ENCODE peak calls at places on chromosomes 1 and 21, in nine cellular contexts. B is naive thymus-derived CD4-positive, alpha-beta T cell; X is esophagus squamous epithelium; R is aorta; J is Caco-2; Y is right atrium auricular region; E is sigmoid colon; V is lower lobe of right lung; W is iPS DF 6.9. P is an unnamed sample.

GRCh38 chr1:167666416-167666815 is 36.4 kb downstream of the RCSD1 start:
- DNase-seq in J (no peak), Y (no peak), B (no peak), E (no peak), W (no peak), R (no peak), V (no peak), X (no peak), P (no peak)

GRCh38 chr1:211843507-211844298 is 13.1 kb upstream of the LPGAT1 start:
- DNase-seq in E (no peak), R (no peak), J (no peak), W (no peak), B (no peak), V (no peak), X (no peak), Y (no peak), P (no peak)

GRCh38 chr1:16294219-16295212 is 57.5 kb upstream of the CPLANE2 start:
- DNase-seq in Y (no peak), W (no peak), E (no peak), J (no peak), B (no peak), V (no peak), R (no peak), X (no peak), P (no peak)

GRCh38 chr1:54372978-54373377 is 33.2 kb downstream of the SSBP3 start:
- DNase-seq in W (no peak), R (no peak), B (no peak), V (no peak), J (no peak), E (no peak), Y (no peak), X (no peak), P (no peak)

GRCh38 chr1:169287280-169287679 is 80.3 kb downstream of the NME7 start:
- DNase-seq in E (no peak), B (no peak), Y (no peak), W (no peak), X (no peak), J (no peak), V (no peak), R (no peak), P (no peak)

GRCh38 chr21:42161957-42162681 is 56.8 kb upstream of the ABCG1 start:
- DNase-seq in W (no peak), R (no peak), V (no peak), B (peak; percentile 23), Y (no peak), X (no peak), J (no peak), E (no peak), P (no peak)

GRCh38 chr21:26169061-26169610 is 1.4 kb downstream of the APP start:
- DNase-seq in J (peak; percentile 37), W (no peak), R (peak; percentile 56), Y (peak; percentile 66), X (no peak), E (peak; percentile 70), V (no peak), B (no peak), P (peak; percentile 67)

GRCh38 chr21:34771512-34772028 is 102.8 kb downstream of the CLIC6 start:
- DNase-seq in E (no peak), V (no peak), X (no peak), R (no peak), Y (no peak), W (no peak), J (no peak), B (no peak), P (no peak)

GRCh38 chr1:199161766-199162303 is 523.0 kb downstream of the PTPRC start:
- DNase-seq in J (no peak), V (no peak), E (no peak), Y (no peak), X (no peak), W (no peak), R (no peak), B (no peak), P (peak; percentile 2)

GRCh38 chr1:85315789-85316188 is 39.4 kb upstream of the BCL10 start:
- DNase-seq in W (no peak), X (no peak), R (no peak), B (no peak), E (no peak), V (no peak), J (no peak), Y (no peak), P (no peak)

GRCh38 chr1:47709302-47710074 is 271.6 kb downstream of the FOXD2 start:
- DNase-seq in V (no peak), Y (no peak), J (peak; percentile 56), B (peak; percentile 34), R (no peak), E (no peak), W (no peak), X (no peak), P (peak; percentile 24)

GRCh38 chr1:7490576-7490975 is 280.5 kb upstream of the VAMP3 start:
- DNase-seq in W (no peak), B (no peak), R (no peak), X (no peak), Y (no peak), V (peak; percentile 72), J (no peak), E (no peak), P (no peak)

GRCh38 chr1:45122724-45123123 is 83.7 kb downstream of the ZSWIM5 start:
- DNase-seq in B (no peak), V (no peak), Y (no peak), R (no peak), E (no peak), X (no peak), W (no peak), J (no peak), P (no peak)

GRCh38 chr21:34367320-34367935 is 3.6 kb downstream of the KCNE2 start:
- DNase-seq in R (no peak), X (no peak), J (peak; percentile 79), V (no peak), B (no peak), E (peak; percentile 69), W (no peak), Y (no peak), P (peak; percentile 81)

GRCh38 chr1:82485591-82486369 is 685.0 kb downstream of the ADGRL2 start:
- DNase-seq in R (peak; percentile 68), J (no peak), E (peak; percentile 75), V (no peak), Y (no peak), W (peak; percentile 29), B (no peak), X (no peak), P (peak; percentile 88)

GRCh38 chr1:8664887-8665286 is 152.6 kb downstream of the RERE start:
- DNase-seq in V (no peak), R (no peak), Y (no peak), X (no peak), E (no peak), B (no peak), J (no peak), W (no peak), P (no peak)

GRCh38 chr21:26881504-26882228 is 36.5 kb upstream of the ADAMTS1 start:
- DNase-seq in V (no peak), W (no peak), J (no peak), Y (no peak), B (no peak), E (no peak), X (no peak), R (no peak), P (peak; percentile 52)

GRCh38 chr1:27645071-27645415 is 10.1 kb upstream of the FGR start:
- DNase-seq in R (no peak), Y (no peak), B (no peak), X (no peak), W (no peak), V (no peak), E (no peak), J (no peak), P (no peak)

GRCh38 chr1:80722611-80723010 is 1078.1 kb upstream of the ADGRL2 start:
- DNase-seq in X (no peak), V (no peak), R (no peak), J (no peak), Y (no peak), B (no peak), E (peak; percentile 33), W (no peak), P (no peak)

DNA sequence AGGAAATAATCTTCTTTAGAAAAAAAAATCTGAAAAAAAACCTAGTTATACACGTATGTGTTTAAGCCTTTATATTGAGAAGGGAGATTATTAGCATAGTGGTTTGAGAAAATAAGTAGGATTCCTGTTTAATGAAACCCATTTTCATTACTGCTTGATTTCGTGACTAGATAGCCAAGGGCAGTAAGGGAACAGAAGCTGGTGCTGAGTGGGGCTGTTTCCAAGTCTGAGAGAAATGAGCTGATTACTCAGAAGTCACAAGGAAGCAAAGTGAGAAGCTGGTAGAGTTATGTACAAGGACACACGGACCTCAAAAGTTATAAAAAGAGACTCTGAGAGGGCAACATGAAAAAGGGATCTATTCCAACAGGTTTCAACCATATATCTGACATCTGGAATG is 256.5 kb downstream of the TTLL7 start:
- DNase-seq in W (no peak), X (no peak), R (no peak), V (no peak), J (no peak), B (no peak), Y (no peak), E (no peak), P (no peak)
- H3K4me1 ChIP-seq in W (no peaks in the 10 kb centered on the region), X (no peaks in the 10 kb centered on the region), R (no peaks in the 10 kb centered on the region), V (no peaks in the 10 kb centered on the region), J (peaks cover 5% of the 10 kb centered on the region), B (no peaks in the 10 kb centered on the region), Y (no peaks in the 10 kb centered on the region), E (no peaks in the 10 kb centered on the region), P (peaks cover 10% of the 10 kb centered on the region)

GRCh38 chr1:201563941-201564340 is 25.0 kb downstream of the NAV1 start:
- DNase-seq in V (peak; percentile 20), X (no peak), Y (no peak), R (no peak), B (no peak), E (peak; percentile 42), J (no peak), W (no peak), P (no peak)
- H3K4me3 ChIP-seq in V (no peak overlapping the region), X (no peak overlapping the region), Y (no peak overlapping the region), R (no peak overlapping the region), B (no peak overlapping the region), E (no peak overlapping the region), J (no peak overlapping the region), W (no peak overlapping the region), P (no peak overlapping the region)

GRCh38 chr21:46122241-46122671 is 24.3 kb downstream of the COL6A2 start:
- DNase-seq in J (no peak), V (peak; percentile 39), W (no peak), B (peak; percentile 9), Y (no peak), X (no peak), E (peak; percentile 57), R (peak; percentile 41), P (no peak)
- H3K36me3 ChIP-seq in J (no peaks in the 10 kb centered on the region), V (peaks cover 54% of the 10 kb centered on the region), W (peaks cover 26% of the 10 kb centered on the region), B (no peaks in the 10 kb centered on the region), Y (peaks cover 85% of the 10 kb centered on the region), X (peaks cover 17% of the 10 kb centered on the region), E (peaks cover 85% of the 10 kb centered on the region), R (peaks cover 13% of the 10 kb centered on the region), P (peaks cover 2% of the 10 kb centered on the region)

DNA sequence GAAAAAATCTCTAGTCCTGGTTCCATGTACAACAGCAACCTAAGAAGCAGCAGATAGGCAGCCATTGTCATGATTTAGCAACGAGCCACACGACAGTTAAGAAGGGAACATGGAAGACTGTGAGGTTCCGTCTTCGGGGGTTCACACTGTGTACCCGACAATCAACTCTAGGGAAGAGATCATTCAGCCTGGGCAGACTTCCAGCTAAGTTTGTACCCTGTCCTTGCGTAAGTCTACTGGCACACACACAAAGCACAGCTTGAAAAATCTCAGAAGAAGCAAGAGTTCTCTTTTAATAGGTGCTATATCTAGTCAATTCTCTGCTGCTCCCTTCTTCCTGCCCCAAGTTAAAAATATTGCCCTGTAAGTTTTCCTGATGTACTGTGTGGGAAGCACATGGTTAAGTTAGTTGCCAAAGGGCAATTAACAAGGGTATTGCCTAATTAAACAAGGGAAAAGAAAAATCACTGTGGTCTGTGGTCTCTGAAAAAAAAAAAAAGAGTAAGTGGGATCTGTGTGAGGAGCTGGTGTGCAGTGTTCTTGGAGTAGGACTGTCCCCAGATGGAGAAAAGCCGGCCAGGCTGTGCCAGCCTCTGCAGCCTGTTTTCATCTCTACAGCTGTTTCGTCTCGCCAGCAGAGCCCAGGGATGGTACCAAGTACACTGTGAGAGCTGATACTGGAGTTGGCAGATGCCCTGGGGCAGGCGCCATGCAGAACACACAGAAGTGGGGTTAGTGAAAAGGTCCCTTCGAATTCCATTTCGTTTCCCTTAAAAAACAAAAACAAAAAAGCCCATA is 6.4 kb upstream of the MYBPHL start:
- DNase-seq in R (no peak), V (no peak), E (peak; percentile 62), X (no peak), Y (no peak), B (no peak), W (no peak), J (no peak), P (no peak)
- H3K4me1 ChIP-seq in R (no peaks in the 10 kb centered on the region), V (peaks cover 10% of the 10 kb centered on the region), E (no peaks in the 10 kb centered on the region), X (no peaks in the 10 kb centered on the region), Y (peaks cover 14% of the 10 kb centered on the region), B (no peaks in the 10 kb centered on the region), W (no peaks in the 10 kb centered on the region), J (no peaks in the 10 kb centered on the region), P (no peaks in the 10 kb centered on the region)